ENCODE peak calls at places on chromosomes 2 and 18, in five cellular contexts. G, N, M, Z and W are unnamed samples. For H3K27me3, the result is how much of the 10 kb centered on the place peaks cover.

GRCh38 chr2:20449501-20450200 is 2.8 kb downstream of the RHOB start:
- DNase-seq in N (no peak), Z (no peak), M (peak), G (peak), W (peak)

GRCh38 chr18:47174545-47175116 is 1.5 kb downstream of the IER3IP1 start:
- DNase-seq in M (no peak), Z (no peak), N (no peak), G (no peak), W (no peak)

GRCh38 chr18:2538236-2538635 is 33.1 kb downstream of the METTL4 start:
- DNase-seq in G (no peak), M (no peak), Z (no peak), N (no peak), W (no peak)

GRCh38 chr18:59477849-59478248 is 118.8 kb upstream of the LMAN1 start:
- DNase-seq in G (no peak), M (no peak), N (no peak), Z (no peak), W (no peak)

GRCh38 chr2:175154670-175155082 is 13.3 kb downstream of the ATF2 start:
- DNase-seq in G (no peak), N (no peak), M (no peak), Z (no peak), W (no peak)

GRCh38 chr2:211468881-211469280 is 912.5 kb downstream of the CPS1 start:
- DNase-seq in M (no peak), G (no peak), N (no peak), Z (no peak), W (no peak)

GRCh38 chr2:105142239-105142638 is 99.3 kb upstream of the GPR45 start:
- DNase-seq in N (no peak), G (no peak), Z (no peak), M (no peak), W (no peak)

GRCh38 chr2:98564541-98565164 is 43.7 kb downstream of the COA5 start:
- DNase-seq in Z (no peak), N (no peak), G (peak), M (no peak), W (no peak)

GRCh38 chr2:75820693-75821092 is 110.0 kb upstream of the GCFC2 start:
- DNase-seq in Z (no peak), N (no peak), M (no peak), G (no peak), W (no peak)

GRCh38 chr18:58756596-58757240 is 85.5 kb downstream of the MALT1 start:
- DNase-seq in M (no peak), Z (no peak), G (no peak), N (no peak), W (no peak)

GRCh38 chr2:160292225-160292624 is 92.2 kb upstream of the ITGB6 start:
- DNase-seq in M (no peak), Z (no peak), G (peak), N (no peak), W (no peak)

GRCh38 chr2:218963597-218963996 is 4.1 kb downstream of the CDK5R2 start:
- DNase-seq in N (no peak), M (no peak), G (no peak), Z (no peak), W (no peak)

GRCh38 chr2:218961651-218962570 is 2.4 kb downstream of the CDK5R2 start:
- DNase-seq in G (no peak), N (peak), Z (peak), M (no peak), W (no peak)

GRCh38 chr2:218964041-218964771 is 4.7 kb downstream of the CDK5R2 start:
- DNase-seq in M (no peak), N (peak), Z (peak), G (no peak), W (no peak)

GRCh38 chr2:218961229-218961628 is 1.8 kb downstream of the CDK5R2 start:
- DNase-seq in Z (no peak), M (no peak), N (no peak), G (no peak), W (no peak)

GRCh38 chr2:218962859-218963492 is 3.5 kb downstream of the CDK5R2 start:
- DNase-seq in G (peak), M (peak), Z (peak), N (peak), W (no peak)
- H3K27me3 ChIP-seq in G (half or more), M (under half), Z (under half), N (under half), W (half or more)

GRCh38 chr18:11947214-11948119 is 33.8 kb upstream of the IMPA2 start:
- DNase-seq in G (peak), M (peak), Z (no peak), N (peak), W (peak)
- TF ChIP-seq EP300 in G (peak), M (no peak), Z (no peak), N (peak), W (no peak)

DNA sequence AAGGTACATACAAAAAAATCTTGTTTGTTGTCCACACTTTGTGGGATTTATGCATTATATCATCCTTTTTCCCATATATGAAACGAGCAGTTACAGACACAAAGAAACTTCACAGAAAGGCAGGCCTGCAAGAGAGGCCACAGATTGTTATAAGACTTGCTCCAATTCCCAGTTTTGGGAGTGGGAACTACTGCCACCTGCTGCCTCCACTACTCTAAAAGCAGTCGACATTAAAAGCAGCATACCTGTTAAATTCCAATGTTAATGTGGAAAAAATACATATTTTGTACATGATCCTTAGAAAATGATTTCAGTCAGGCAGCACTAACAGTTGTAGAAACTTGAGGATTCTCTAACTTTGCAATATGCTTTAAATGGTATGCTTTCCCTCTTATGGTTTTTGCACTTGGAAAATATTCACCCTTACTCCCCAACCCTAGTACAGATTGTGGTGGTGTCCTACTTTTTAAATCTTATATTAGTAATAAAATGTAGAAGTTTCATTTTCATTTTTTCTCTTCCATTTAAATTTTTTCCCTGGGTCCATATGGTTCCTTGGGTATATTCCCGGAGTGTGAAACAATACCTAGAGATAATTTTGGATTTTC is 37.9 kb downstream of the SLC38A11 start:
- DNase-seq in N (no peak), M (peak), G (peak), Z (peak), W (peak)
- TF ChIP-seq CTCF in N (no peak), M (peak), G (peak), Z (peak), W (peak)

GRCh38 chr2:240030379-240031094 is at the start of gene OR6B2:
- DNase-seq in G (no peak), Z (no peak), M (no peak), N (no peak), W (no peak)

GRCh38 chr2:240033330-240033678 is 3.1 kb upstream of the OR6B2 start:
- DNase-seq in M (no peak), G (no peak), N (no peak), Z (no peak), W (no peak)

GRCh38 chr2:240032406-240033329 is 2.4 kb upstream of the OR6B2 start:
- DNase-seq in N (no peak), G (no peak), M (no peak), Z (no peak), W (no peak)
- H3K27me3 ChIP-seq in N (under half), G (under half), M (under half), Z (under half), W (under half)